ENCODE peak calls at places on chromosomes 7 and 10, in four cellular contexts. One of them, this sample, is unnamed.

GRCh38 chr10:11861341-11861740 is 38.2 kb downstream of the PROSER2 start:
- DNase-seq in H9: no peak
- DNase-seq in IMR-90: no peak
- DNase-seq in H1: no peak
- DNase-seq in this sample: no peak

GRCh38 chr7:132030883-132031282 is 474.5 kb upstream of the PODXL start:
- DNase-seq in H9: no peak
- DNase-seq in IMR-90: no peak
- DNase-seq in H1: no peak
- DNase-seq in this sample: peak

GRCh38 chr10:14838582-14839304 is 637 bp downstream of the HSPA14 start:
- DNase-seq in H9: peak
- DNase-seq in IMR-90: no peak
- DNase-seq in H1: peak
- DNase-seq in this sample: peak

GRCh38 chr7:74052628-74053027 is 24.7 kb downstream of the ELN start:
- DNase-seq in H9: no peak
- DNase-seq in IMR-90: no peak
- DNase-seq in H1: no peak
- DNase-seq in this sample: no peak

GRCh38 chr7:55131421-55131929 is 112.7 kb downstream of the EGFR start:
- DNase-seq in H9: no peak
- DNase-seq in IMR-90: peak
- DNase-seq in H1: no peak
- DNase-seq in this sample: no peak

GRCh38 chr7:44694766-44695165 is 53.9 kb upstream of the ZMIZ2 start:
- DNase-seq in H9: no peak
- DNase-seq in IMR-90: no peak
- DNase-seq in H1: no peak
- DNase-seq in this sample: no peak

GRCh38 chr7:25964483-25964961 is 187.5 kb upstream of the NFE2L3 start:
- DNase-seq in H9: no peak
- DNase-seq in IMR-90: no peak
- DNase-seq in H1: no peak
- DNase-seq in this sample: no peak

GRCh38 chr7:50267525-50268041 is 36.9 kb upstream of the IKZF1 start:
- DNase-seq in H9: no peak
- DNase-seq in IMR-90: no peak
- DNase-seq in H1: no peak
- DNase-seq in this sample: no peak

DNA sequence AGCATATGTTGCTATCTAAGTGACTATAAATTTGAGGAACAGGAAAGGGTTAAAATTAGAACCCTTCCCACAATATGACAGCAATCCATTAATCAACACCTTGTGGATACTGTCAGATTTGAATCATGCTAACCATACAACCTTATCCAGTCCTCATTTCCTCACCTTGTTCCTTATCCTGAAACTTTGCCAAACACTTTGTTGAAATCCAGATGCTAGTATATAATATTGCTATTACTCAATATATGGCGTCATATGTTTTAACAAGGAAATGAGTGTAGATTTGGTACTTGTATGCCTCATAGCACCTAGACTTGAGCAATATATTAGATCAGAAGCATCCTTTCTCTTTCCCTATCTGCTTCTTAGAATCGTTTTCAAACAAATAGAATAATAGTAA is 66.3 kb upstream of the SLC25A13 start:
- DNase-seq in H9: no peak
- DNase-seq in IMR-90: peak
- DNase-seq in H1: no peak
- DNase-seq in this sample: no peak
- H3K27ac ChIP-seq in H9: no peak
- H3K27ac ChIP-seq in IMR-90: no peak
- H3K27ac ChIP-seq in H1: no peak
- H3K27ac ChIP-seq in this sample: no peak

GRCh38 chr10:103808784-103809183 is 46.6 kb downstream of the SH3PXD2A start:
- DNase-seq in H9: no peak
- DNase-seq in IMR-90: no peak
- DNase-seq in H1: no peak
- DNase-seq in this sample: no peak
- H4K5ac ChIP-seq in H9: no peak
- H4K5ac ChIP-seq in IMR-90: no peak
- H4K5ac ChIP-seq in H1: no peak
- H4K5ac ChIP-seq in this sample: no peak

GRCh38 chr7:154532771-154533170 is 470.2 kb downstream of the PAXIP1 start:
- DNase-seq in H9: no peak
- DNase-seq in IMR-90: no peak
- DNase-seq in H1: no peak
- DNase-seq in this sample: peak

DNA sequence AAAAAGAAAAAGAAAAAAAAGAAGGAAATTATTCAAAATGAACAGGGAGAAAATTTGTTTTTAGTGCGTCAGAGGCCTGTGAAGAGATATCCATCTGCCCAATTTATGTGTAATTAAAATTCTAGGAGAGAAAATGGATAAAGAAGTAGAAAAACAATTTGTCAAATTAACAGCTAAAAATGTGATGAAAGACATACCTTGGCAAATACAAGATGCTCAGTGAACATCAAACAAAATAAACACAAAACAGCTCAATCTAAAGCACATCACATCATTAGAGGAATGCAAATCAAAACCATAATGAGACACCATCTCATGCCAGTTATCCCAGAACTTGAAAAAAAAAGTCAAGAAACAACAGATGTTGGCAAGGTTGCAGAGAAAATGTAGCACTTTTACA is 472.8 kb downstream of the PAXIP1 start:
- DNase-seq in H9: no peak
- DNase-seq in IMR-90: no peak
- DNase-seq in H1: no peak
- DNase-seq in this sample: no peak
- H2BK5ac ChIP-seq in H9: no peak
- H2BK5ac ChIP-seq in IMR-90: no peak
- H2BK5ac ChIP-seq in H1: no peak
- H2BK5ac ChIP-seq in this sample: no peak

DNA sequence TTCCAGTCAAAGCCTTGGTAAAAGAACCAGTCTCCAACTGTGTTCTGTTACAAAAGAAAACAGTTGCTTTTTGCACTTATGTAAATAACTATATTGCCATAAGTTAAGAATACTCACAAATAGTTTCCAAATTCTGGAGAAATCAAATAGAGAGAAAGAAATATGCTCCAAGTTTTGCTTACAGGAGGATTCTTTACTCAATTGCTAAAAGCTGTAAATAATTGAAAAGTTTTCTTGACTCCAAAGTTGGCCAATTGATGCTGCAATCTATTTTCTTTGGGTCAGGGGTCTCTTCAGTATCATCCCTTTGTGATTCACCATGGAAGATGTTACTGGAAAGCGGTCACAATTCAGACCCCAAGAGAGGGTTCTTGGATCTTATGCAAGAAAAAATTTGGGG is 36.0 kb downstream of the NEURL1 start:
- DNase-seq in H9: no peak
- DNase-seq in IMR-90: no peak
- DNase-seq in H1: no peak
- DNase-seq in this sample: peak
- H3K27ac ChIP-seq in H9: no peak
- H3K27ac ChIP-seq in IMR-90: no peak
- H3K27ac ChIP-seq in H1: no peak
- H3K27ac ChIP-seq in this sample: no peak

DNA sequence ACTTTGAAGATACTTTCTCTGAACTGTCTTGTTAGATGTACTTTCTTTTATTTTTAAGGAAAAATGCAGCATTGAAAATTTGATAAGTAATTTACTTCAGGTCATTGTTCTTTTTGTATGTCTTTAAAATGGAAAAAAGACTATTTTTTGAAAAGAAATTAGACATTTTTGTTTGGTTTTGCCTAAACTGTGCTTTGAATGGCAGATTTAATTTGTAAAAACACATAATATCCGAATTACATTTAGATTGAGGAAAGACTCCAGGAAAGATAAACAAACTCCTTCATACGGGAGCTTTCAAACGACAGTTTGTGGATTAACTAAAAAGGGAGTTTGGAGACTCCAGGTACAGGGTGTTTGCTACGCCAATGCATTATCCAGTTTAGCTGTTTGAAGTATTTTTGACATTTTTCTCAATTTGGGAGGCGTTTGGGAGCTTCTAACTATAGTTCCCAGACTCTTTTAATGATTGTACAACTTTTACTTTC is 36.1 kb downstream of the CPED1 start:
- DNase-seq in H9: no peak
- DNase-seq in IMR-90: no peak
- DNase-seq in H1: no peak
- DNase-seq in this sample: no peak
- H4K5ac ChIP-seq in H9: no peak
- H4K5ac ChIP-seq in IMR-90: peak
- H4K5ac ChIP-seq in H1: no peak
- H4K5ac ChIP-seq in this sample: no peak

DNA sequence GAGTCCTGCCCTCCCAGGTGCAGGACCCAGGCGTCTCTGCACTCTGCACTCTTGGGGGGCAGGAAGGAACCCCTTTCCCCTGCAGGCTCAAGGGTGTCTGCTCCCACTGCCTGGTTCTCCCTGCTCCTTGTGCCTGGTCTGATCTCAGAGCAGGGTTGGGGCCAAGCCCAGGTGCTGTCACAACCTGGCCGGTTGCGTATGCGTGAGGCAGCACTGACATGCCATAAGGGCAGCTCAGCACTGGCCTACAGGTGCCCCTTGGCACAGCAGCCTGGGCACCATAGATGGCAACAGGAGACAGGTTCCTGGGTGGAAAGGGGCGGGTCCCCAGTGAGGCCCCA is 33.2 kb downstream of the DKK1 start:
- DNase-seq in H9: no peak
- DNase-seq in IMR-90: no peak
- DNase-seq in H1: no peak
- DNase-seq in this sample: no peak
- H2BK5ac ChIP-seq in H9: no peak
- H2BK5ac ChIP-seq in IMR-90: no peak
- H2BK5ac ChIP-seq in H1: no peak
- H2BK5ac ChIP-seq in this sample: no peak